ENCODE peak calls at places on chromosomes 13 and 19, in nine cellular contexts. S is fibroblast of pulmonary artery; T is stimulated activated CD4-positive, alpha-beta T cell treated with anti-CD3 and anti-CD28 coated beads, Interleukin-1b, Interleukin-23, amount 100 ng/mL, for 4 hours; Q is COR-L47; M is retina; A is fibroblast of gingiva; L is iris pigment epithelial cell; P is EL; J is CD8-positive, alpha-beta T cell. U is an unnamed sample.

GRCh38 chr19:19185853-19186728 is 5.9 kb downstream of the BORCS8 start:
- DNase-seq in L (peak; percentile 53), M (no peak), J (peak; percentile 54), T (peak; percentile 57), P (peak; percentile 55), S (peak; percentile 53), A (no peak), Q (peak; percentile 60), U (peak; percentile 49)

GRCh38 chr19:38514812-38515633 is 81.5 kb downstream of the RYR1 start:
- DNase-seq in J (peak; percentile 69), S (peak; percentile 56), T (peak; percentile 75), A (peak; percentile 25), P (peak; percentile 61), L (peak; percentile 48), Q (no peak), M (peak; percentile 92), U (peak; percentile 68)

GRCh38 chr13:67267136-67267535 is 37.0 kb upstream of the PCDH9 start:
- DNase-seq in S (peak; percentile 2), J (no peak), L (peak; percentile 45), T (no peak), A (peak; percentile 17), P (peak; percentile 3), Q (no peak), M (no peak), U (no peak)

GRCh38 chr13:96179309-96179708 is 89.4 kb downstream of the HS6ST3 start:
- DNase-seq in M (no peak), Q (no peak), J (no peak), S (no peak), L (no peak), P (no peak), T (no peak), A (no peak), U (no peak)

GRCh38 chr13:98279473-98280175 is 102.6 kb upstream of the RNF113B start:
- DNase-seq in S (no peak), T (no peak), J (no peak), A (no peak), M (no peak), Q (no peak), L (no peak), P (no peak), U (no peak)

GRCh38 chr13:20197361-20197834 is 4.7 kb upstream of the GJB2 start:
- DNase-seq in T (peak; percentile 30), J (no peak), P (peak; percentile 33), A (peak; percentile 17), M (peak; percentile 90), L (peak; percentile 43), S (peak; percentile 63), Q (peak; percentile 29), U (no peak)

GRCh38 chr19:55643003-55643732 is at the start of gene ZNF581:
- DNase-seq in L (peak; percentile 87), P (peak; percentile 82), A (peak; percentile 71), T (peak; percentile 74), Q (peak; percentile 45), M (peak; percentile 89), S (peak; percentile 79), J (peak; percentile 70), U (peak; percentile 71)

GRCh38 chr19:2240881-2241760 is 4.5 kb downstream of the SF3A2 start:
- DNase-seq in T (no peak), Q (no peak), J (no peak), P (no peak), L (no peak), M (no peak), S (no peak), A (no peak), U (no peak)

GRCh38 chr19:1521636-1522035 is 2.2 kb upstream of the PLK5 start:
- DNase-seq in J (no peak), P (no peak), L (no peak), A (no peak), S (no peak), Q (no peak), M (no peak), T (no peak), U (no peak)

GRCh38 chr19:33508941-33509614 is 12.5 kb downstream of the PEPD start:
- DNase-seq in S (peak; percentile 71), L (no peak), A (no peak), M (no peak), Q (no peak), J (no peak), T (no peak), P (peak; percentile 57), U (no peak)

GRCh38 chr19:10228925-10229324 is 2.2 kb downstream of the S1PR2 start:
- DNase-seq in L (no peak), M (peak; percentile 23), Q (peak; percentile 22), S (peak; percentile 69), T (no peak), A (peak; percentile 34), P (peak; percentile 44), J (no peak), U (peak; percentile 21)

GRCh38 chr19:50171752-50172151 is 8.7 kb upstream of the IZUMO2 start:
- DNase-seq in Q (no peak), A (no peak), S (no peak), M (no peak), T (no peak), P (no peak), L (no peak), J (no peak), U (no peak)

GRCh38 chr19:7852851-7853759 is 21.1 kb downstream of the PRR36 start:
- DNase-seq in P (peak; percentile 50), T (peak; percentile 48), M (peak; percentile 91), S (peak; percentile 60), Q (peak; percentile 94), A (peak; percentile 28), J (peak; percentile 50), L (peak; percentile 48), U (peak; percentile 58)

GRCh38 chr19:8503506-8503905 is 1.1 kb upstream of the PRAM1 start:
- DNase-seq in S (no peak), P (no peak), Q (no peak), M (no peak), T (no peak), A (no peak), L (no peak), J (no peak), U (no peak)

GRCh38 chr19:45283443-45284033 is 32.5 kb downstream of the MARK4 start:
- DNase-seq in Q (no peak), L (peak; percentile 62), J (no peak), S (no peak), T (no peak), M (no peak), P (no peak), A (no peak), U (no peak)

GRCh38 chr19:4523306-4524110 is 5.2 kb upstream of the PLIN4 start:
- DNase-seq in S (peak; percentile 49), L (no peak), M (peak; percentile 41), Q (no peak), T (no peak), J (no peak), P (peak; percentile 48), A (no peak), U (no peak)

GRCh38 chr19:38317104-38317612 is 1.4 kb upstream of the YIF1B start:
- DNase-seq in P (no peak), Q (no peak), L (no peak), A (no peak), S (no peak), T (no peak), M (no peak), J (peak; percentile 7), U (no peak)

GRCh38 chr13:59112375-59112774 is 1051.4 kb downstream of the DIAPH3 start:
- DNase-seq in T (no peak), L (peak; percentile 100), J (no peak), M (peak; percentile 55), A (peak; percentile 99), Q (no peak), S (peak; percentile 98), P (peak; percentile 1), U (no peak)

GRCh38 chr19:46351241-46352041 is 4.6 kb downstream of the PPP5C start:
- DNase-seq in L (peak; percentile 67), Q (no peak), J (no peak), T (peak; percentile 16), S (peak; percentile 82), A (peak; percentile 91), M (no peak), P (peak; percentile 90), U (no peak)